ENCODE peak calls at places on chromosome 21, in four cellular contexts. F, I, X and A are unnamed samples.

GRCh38 chr21:34845521-34846213 is 176.9 kb downstream of the CLIC6 start:
- DNase-seq in F (no peak), I (no peak), X (no peak), A (no peak)

GRCh38 chr21:9760398-9761074 is 760.8 kb upstream of the TPTE start:
- DNase-seq in F (no peak), I (no peak), X (no peak), A (no peak)

GRCh38 chr21:33433001-33433400 is 29.8 kb downstream of the IFNGR2 start:
- DNase-seq in I (no peak), X (no peak), F (no peak), A (no peak)

GRCh38 chr21:33069994-33070811 is at the start of gene OLIG1:
- DNase-seq in I (peak; percentile 52), F (no peak), X (peak; percentile 58), A (no peak)

GRCh38 chr21:28283652-28284490 is 708.8 kb downstream of the LTN1 start:
- DNase-seq in I (no peak), X (no peak), F (no peak), A (no peak)

GRCh38 chr21:45989355-45990048 is 7.9 kb downstream of the COL6A1 start:
- DNase-seq in I (no peak), F (peak; percentile 19), X (no peak), A (no peak)

GRCh38 chr21:31161157-31161556 is 122.9 kb upstream of the KRTAP19-8 start:
- DNase-seq in I (peak; percentile 16), F (no peak), X (no peak), A (no peak)

GRCh38 chr21:14657241-14658008 is 111.3 kb upstream of the SAMSN1 start:
- DNase-seq in I (no peak), F (no peak), X (no peak), A (no peak)

GRCh38 chr21:46077674-46078101 is 20.2 kb upstream of the COL6A2 start:
- DNase-seq in X (no peak), F (no peak), I (no peak), A (no peak)

GRCh38 chr21:41612674-41613250 is 104.8 kb upstream of the TMPRSS2 start:
- DNase-seq in F (peak; percentile 90), X (peak; percentile 70), I (peak; percentile 72), A (peak; percentile 58)

DNA sequence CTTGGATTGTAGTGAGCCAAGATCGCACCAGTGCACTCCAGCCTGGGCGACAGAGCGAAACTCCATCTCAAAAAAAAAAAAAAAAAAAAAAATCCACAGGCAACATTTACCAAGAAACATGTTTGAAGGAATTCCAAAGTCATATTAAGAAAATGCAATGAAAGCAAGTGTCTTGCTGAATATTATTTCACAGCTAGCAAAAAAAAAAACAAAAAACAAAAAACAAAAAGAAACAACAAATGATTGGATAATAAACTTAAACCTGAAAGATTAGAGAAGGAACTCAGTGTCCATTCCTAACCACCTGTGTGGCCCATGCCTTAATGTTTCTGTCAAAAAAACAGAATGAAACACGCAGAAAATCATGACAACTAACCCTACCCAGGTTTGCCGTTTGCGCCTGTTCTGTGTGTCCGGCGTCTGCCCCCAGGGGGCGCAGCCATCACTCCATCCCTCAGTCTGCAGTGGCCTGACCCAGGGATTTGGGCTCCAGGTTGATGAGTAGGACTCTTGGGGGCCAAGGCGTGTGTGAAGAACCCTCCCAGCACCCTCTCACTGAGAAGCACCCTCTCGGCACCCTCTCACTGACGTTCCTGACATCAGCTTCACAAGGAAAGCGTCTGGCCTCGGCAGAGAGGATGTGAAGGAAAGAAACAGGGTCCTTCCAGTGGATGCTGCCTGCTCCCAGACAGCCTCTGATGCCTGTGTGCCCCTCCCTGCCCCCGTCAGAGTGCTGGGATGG is 19.2 kb upstream of the PTTG1IP start:
- DNase-seq in F (peak; percentile 67), X (peak; percentile 74), I (peak; percentile 67), A (peak; percentile 58)
- TF ChIP-seq CTCF in F (peak; percentile 87), X (peak; percentile 70), I (peak; percentile 81), A (no peak)

GRCh38 chr21:29342394-29342957 is 43.8 kb downstream of the BACH1 start:
- DNase-seq in X (peak; percentile 67), F (peak; percentile 77), I (no peak), A (no peak)
- TF ChIP-seq CTCF in X (no peak), F (no peak), I (no peak), A (no peak)

GRCh38 chr21:38489283-38489677 is 9.0 kb downstream of the ERG start:
- DNase-seq in F (no peak), I (no peak), X (no peak), A (no peak)

GRCh38 chr21:38487906-38488639 is 10.2 kb downstream of the ERG start:
- DNase-seq in F (no peak), I (no peak), X (no peak), A (no peak)

GRCh38 chr21:38490411-38491020 is 7.8 kb downstream of the ERG start:
- DNase-seq in F (no peak), X (no peak), I (no peak), A (no peak)

GRCh38 chr21:38489729-38490128 is 8.5 kb downstream of the ERG start:
- DNase-seq in X (no peak), I (no peak), F (no peak), A (no peak)

DNA sequence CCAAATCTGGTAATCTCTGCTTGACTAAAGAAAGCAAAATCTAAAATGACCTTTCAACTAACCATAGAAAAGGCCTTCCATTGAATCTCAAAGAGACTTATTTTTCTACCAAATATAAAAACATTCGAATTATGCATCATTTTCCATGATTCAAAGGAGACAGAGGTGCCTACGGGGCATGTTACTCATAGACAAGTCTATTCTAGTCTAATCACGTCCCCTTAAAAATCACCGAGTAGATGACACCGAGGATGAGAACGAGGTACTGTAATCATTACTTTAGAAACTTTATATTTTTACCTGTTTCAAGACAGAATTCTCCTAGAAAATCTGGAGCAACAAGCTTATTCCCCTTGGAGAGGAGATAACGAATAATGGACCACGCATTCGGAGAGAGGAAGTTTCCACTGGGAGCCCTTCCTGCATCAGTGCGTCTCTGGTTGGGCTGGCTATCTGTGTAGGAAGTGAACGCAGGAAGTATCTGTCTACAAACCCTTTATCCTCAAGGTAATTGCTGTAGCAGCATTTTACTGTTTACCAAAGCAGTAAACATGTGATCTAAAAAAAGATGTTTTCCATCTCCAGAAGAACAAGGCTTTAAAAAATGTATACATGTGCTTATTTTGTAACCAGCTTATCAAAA is 9.5 kb downstream of the ERG start:
- DNase-seq in X (no peak), I (no peak), F (no peak), A (no peak)
- TF ChIP-seq CTCF in X (no peak), I (no peak), F (no peak), A (no peak)

DNA sequence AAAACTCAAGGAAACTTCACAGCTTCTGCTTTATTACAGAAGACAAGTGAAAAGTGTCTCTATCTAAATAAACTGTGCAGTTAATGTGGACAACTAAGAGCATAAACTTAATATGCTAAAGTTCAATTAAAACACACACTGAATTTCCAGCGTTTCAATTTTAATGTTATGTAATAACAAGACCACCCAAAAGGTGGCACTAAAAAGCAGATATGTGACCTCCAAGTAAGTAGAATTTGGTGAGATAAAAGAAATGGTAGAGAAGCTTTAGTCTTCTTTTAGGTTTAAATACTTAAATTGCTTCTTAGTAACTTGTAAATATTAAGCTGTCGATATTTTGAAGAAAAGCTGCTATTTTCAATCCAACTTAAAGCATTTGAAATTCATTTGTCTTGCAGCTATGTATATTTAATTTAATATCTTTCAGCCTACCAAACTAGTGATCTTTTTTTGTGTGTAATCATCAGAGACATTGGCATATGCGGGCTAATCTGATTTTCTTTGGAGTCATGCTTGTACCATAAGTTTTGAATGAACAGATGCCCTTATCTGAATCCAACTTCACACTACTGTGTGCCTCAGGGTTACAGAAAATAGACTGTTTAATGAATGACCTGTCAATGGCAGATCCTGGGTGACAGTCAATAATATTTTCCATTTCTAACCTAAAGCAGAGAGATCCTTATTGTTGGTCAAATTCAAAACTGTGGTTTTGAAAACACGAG is 36.5 kb upstream of the ADAMTS1 start:
- DNase-seq in X (no peak), I (no peak), F (no peak), A (no peak)
- TF ChIP-seq CTCF in X (peak; percentile 15), I (peak; percentile 59), F (peak; percentile 42), A (no peak)

GRCh38 chr21:21858502-21859334 is 860.5 kb downstream of the NCAM2 start:
- DNase-seq in F (no peak), I (no peak), X (no peak), A (no peak)
- TF ChIP-seq CTCF in F (no peak), I (no peak), X (no peak), A (no peak)

DNA sequence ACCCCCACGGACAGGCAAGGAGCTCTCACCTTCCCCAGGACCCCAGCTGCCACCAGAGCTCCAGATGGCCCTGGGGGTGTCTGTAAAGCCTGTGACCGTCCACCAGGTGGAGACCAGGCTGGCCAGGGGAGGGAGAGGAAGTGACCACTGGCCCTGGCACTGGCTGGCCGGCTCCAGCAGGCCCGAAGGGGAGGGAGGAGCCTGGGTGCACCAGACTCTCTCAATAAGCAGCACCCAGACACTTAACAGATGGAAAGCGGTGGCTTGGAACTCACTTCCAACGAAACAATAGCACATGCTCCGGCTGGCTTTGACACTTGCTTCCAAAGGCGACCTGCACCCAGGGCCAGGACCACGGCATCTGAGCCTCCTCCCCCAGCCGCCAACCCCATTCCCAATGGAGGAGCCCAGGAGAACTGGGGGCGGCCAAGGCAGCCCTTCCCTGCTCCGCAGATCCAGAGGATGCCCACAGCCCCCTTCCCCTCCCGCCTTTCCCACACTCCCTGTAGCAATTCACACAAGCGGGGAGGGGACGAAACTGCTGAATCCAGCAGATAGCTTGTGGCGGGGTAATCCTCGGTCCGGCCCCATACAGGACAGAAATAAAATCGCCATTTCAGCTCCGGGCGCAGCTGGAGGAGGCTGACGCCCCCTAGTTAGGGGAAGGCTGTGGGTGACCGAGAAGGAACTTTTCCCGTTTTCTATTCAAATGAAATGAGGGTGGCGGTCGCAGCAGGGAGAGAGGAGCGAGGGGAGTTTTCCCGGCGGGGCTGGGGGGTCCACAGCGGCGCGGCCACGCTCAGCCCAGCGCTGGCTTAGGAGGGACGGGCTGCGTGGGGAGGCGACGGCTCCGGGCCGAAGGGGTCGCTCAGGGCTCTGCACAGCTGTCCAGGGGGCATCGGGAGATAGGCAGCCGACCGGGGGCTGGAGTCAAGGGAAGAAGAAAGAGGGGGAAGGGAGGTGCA is 612 bp upstream of the PDE9A start:
- DNase-seq in I (peak; percentile 67), X (peak; percentile 65), F (peak; percentile 43), A (no peak)
- TF ChIP-seq CTCF in I (peak; percentile 63), X (peak; percentile 31), F (peak; percentile 34), A (peak; percentile 11)